ENCODE peak calls at places on chromosomes 3 and 15, in four cellular contexts. Z is GM12878, D is K562, N is HepG2. T is an unnamed sample.

GRCh38 chr3:88852606-88853005 is 254.8 kb upstream of the EPHA3 start:
- DNase-seq in Z (no peak), D (no peak), N (no peak), T (no peak)

GRCh38 chr15:74531144-74531811 is 9.7 kb upstream of the ARID3B start:
- DNase-seq in N (peak; percentile 71), D (no peak), Z (no peak), T (no peak)

GRCh38 chr3:37726445-37727000 is 135.2 kb upstream of the CTDSPL start:
- DNase-seq in D (no peak), Z (no peak), N (no peak), T (no peak)

GRCh38 chr3:58539636-58540035 is 2.6 kb upstream of the ACOX2 start:
- DNase-seq in D (no peak), Z (no peak), N (no peak), T (no peak)

GRCh38 chr3:170321326-170322034 is 36.0 kb upstream of the SKIL start:
- DNase-seq in N (no peak), D (no peak), Z (no peak), T (no peak)

GRCh38 chr3:23888617-23889228 is 28.1 kb downstream of the NKIRAS1 start:
- DNase-seq in Z (no peak), N (peak; percentile 22), D (no peak), T (no peak)

GRCh38 chr15:25900901-25901300 is 37.8 kb upstream of the ATP10A start:
- DNase-seq in D (no peak), Z (no peak), N (no peak), T (no peak)

GRCh38 chr3:152405915-152406802 is 137.4 kb downstream of the MBNL1 start:
- DNase-seq in D (no peak), Z (no peak), N (no peak), T (peak; percentile 47)

GRCh38 chr15:30921106-30921505 is 17.4 kb downstream of the FAN1 start:
- DNase-seq in D (no peak), N (no peak), Z (no peak), T (no peak)

GRCh38 chr15:38702178-38702912 is 137.7 kb upstream of the RASGRP1 start:
- DNase-seq in Z (no peak), D (no peak), N (peak; percentile 44), T (no peak)

GRCh38 chr3:48399387-48400172 is 27.6 kb downstream of the FBXW12 start:
- DNase-seq in N (no peak), D (peak; percentile 5), Z (no peak), T (no peak)

GRCh38 chr3:97658670-97659285 is 105.8 kb upstream of the ARL6 start:
- DNase-seq in D (peak; percentile 3), Z (no peak), N (peak; percentile 21), T (peak; percentile 30)

GRCh38 chr3:38120690-38121450 is 16.1 kb downstream of the ACAA1 start:
- DNase-seq in Z (no peak), N (no peak), D (no peak), T (no peak)

GRCh38 chr3:154701055-154701454 is 271.1 kb upstream of the GPR149 start:
- DNase-seq in D (no peak), Z (no peak), N (no peak), T (no peak)

GRCh38 chr3:128554465-128555097 is 61.6 kb upstream of the GATA2 start:
- DNase-seq in D (no peak), N (no peak), Z (no peak), T (no peak)

GRCh38 chr15:29880886-29881285 is 58.6 kb upstream of the TJP1 start:
- DNase-seq in D (no peak), Z (no peak), N (no peak), T (no peak)

GRCh38 chr3:129291487-129291886 is 12.8 kb downstream of the HMCES start:
- DNase-seq in N (no peak), D (no peak), Z (no peak), T (no peak)

GRCh38 chr3:23035927-23036640 is 167.0 kb upstream of the UBE2E2 start:
- DNase-seq in D (no peak), N (peak; percentile 31), Z (no peak), T (no peak)

GRCh38 chr3:46946856-46947544 is 29.5 kb downstream of the CCDC12 start:
- DNase-seq in N (peak; percentile 45), Z (no peak), D (peak; percentile 63), T (no peak)

GRCh38 chr3:188294823-188295487 is 141.0 kb downstream of the LPP start:
- DNase-seq in N (peak; percentile 99), Z (no peak), D (no peak), T (no peak)

GRCh38 chr15:79459666-79460065 is 27.5 kb downstream of the MINAR1 start:
- DNase-seq in N (no peak), D (no peak), Z (no peak), T (no peak)

GRCh38 chr3:112734171-112734570 is 93.2 kb upstream of the CCDC80 start:
- DNase-seq in D (no peak), N (no peak), Z (no peak), T (no peak)

GRCh38 chr3:57944313-57944580 is 64.0 kb upstream of the FLNB start:
- DNase-seq in Z (no peak), D (no peak), N (peak; percentile 40), T (no peak)

GRCh38 chr3:69462022-69462825 is 76.3 kb upstream of the FRMD4B start:
- DNase-seq in D (no peak), N (no peak), Z (no peak), T (no peak)

GRCh38 chr3:143807987-143808386 is 40.3 kb downstream of the SLC9A9 start:
- DNase-seq in Z (no peak), D (no peak), N (no peak), T (no peak)

GRCh38 chr3:143810866-143811265 is 37.4 kb downstream of the SLC9A9 start:
- DNase-seq in N (no peak), Z (no peak), D (no peak), T (no peak)

GRCh38 chr3:143811602-143812001 is 36.7 kb downstream of the SLC9A9 start:
- DNase-seq in N (no peak), Z (no peak), D (no peak), T (no peak)

GRCh38 chr3:143806043-143806442 is 42.2 kb downstream of the SLC9A9 start:
- DNase-seq in N (no peak), Z (no peak), D (no peak), T (no peak)

GRCh38 chr3:143808999-143809700 is 39.1 kb downstream of the SLC9A9 start:
- DNase-seq in Z (no peak), N (no peak), D (no peak), T (no peak)
- TF ChIP-seq TARDBP in Z (no peak), N (no peak), D (no peak), T (no peak)

DNA sequence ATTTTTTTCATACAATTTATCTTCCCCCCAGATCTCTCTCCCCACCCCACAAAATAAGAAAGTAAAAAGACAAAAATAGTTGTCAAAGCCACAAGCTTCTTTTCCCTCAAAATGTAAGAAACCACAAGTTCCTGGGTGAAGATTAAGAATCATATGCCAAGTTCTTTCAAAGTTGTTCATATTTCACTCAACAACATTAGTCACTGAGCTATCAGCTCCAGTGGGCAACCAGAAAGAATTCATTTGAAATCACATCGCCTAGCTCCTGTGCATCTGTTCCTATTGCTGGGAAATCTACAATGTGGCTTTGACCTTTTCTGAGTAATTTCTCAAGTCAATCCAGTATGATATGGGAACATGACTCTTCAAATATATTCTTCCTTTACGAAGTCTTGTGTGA is 681.6 kb upstream of the ARPP21 start:
- DNase-seq in Z (no peak), D (no peak), N (no peak), T (no peak)
- TF ChIP-seq TARDBP in Z (no peak), D (no peak), N (no peak), T (no peak)

DNA sequence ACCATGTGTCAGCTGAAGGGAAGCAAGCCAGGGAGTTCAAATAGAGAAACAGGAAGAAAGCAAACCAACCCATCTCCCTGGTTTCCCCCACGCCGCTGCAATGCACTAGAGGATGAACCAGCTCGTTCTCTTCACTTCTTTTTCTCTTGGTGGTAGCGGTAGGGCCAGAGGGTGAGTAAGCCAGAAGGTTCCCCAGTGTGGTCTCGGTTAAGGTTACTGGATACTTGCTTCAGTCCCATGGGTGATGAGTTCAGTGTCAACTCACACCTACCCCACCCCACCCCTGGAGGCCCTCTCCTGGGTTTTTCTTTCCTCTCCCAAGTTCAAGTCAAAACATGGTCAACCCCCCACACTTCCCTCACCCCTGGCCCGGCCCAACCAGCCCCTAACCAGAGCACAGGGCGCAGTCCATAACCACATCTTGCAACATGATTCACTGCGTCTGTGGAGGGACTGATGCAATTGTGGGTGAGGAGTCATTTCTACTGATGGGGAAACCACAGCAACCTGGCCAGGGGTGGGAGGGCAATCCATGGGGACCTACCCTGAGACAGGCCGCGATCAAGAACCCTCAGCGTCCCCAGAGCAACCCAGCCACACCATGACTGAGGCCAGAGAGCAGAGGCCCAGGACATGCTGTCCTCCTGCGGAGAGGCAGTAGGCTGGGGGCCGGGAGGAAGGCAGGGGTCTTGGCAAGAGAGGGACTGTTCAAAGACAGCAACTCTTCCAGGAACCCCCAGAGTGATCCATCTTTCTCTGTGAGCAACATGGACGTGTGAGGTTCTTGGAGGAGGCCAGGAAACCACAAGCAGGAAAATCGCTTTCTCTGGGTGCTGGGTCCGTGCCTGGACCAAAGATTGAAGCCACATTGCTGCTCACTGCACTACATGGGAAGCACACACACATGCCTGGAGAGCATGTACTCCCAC is 276.6 kb downstream of the UACA start:
- DNase-seq in N (no peak), D (no peak), Z (peak; percentile 91), T (no peak)
- TF ChIP-seq TARDBP in N (no peak), D (no peak), Z (no peak), T (no peak)

GRCh38 chr3:197856199-197856816 is 65.3 kb downstream of the LRCH3 start:
- DNase-seq in D (no peak), N (no peak), Z (no peak), T (no peak)

GRCh38 chr3:197858598-197858997 is 67.5 kb downstream of the LRCH3 start:
- DNase-seq in Z (no peak), D (no peak), N (no peak), T (no peak)

GRCh38 chr3:197858133-197858532 is 67.1 kb downstream of the LRCH3 start:
- DNase-seq in N (no peak), Z (no peak), D (no peak), T (no peak)

GRCh38 chr3:197854596-197855343 is 63.7 kb downstream of the LRCH3 start:
- DNase-seq in D (no peak), Z (no peak), N (no peak), T (peak; percentile 27)
- TF ChIP-seq TARDBP in D (no peak), Z (no peak), N (no peak), T (no peak)

GRCh38 chr15:36903922-36904479 is 196.3 kb downstream of the MEIS2 start:
- DNase-seq in D (no peak), Z (no peak), N (no peak), T (no peak)

GRCh38 chr15:36903195-36903594 is 197.2 kb downstream of the MEIS2 start:
- DNase-seq in N (no peak), Z (no peak), D (no peak), T (no peak)

GRCh38 chr15:36908991-36909390 is 191.4 kb downstream of the MEIS2 start:
- DNase-seq in D (no peak), Z (no peak), N (no peak), T (no peak)

GRCh38 chr15:36907295-36907694 is 193.1 kb downstream of the MEIS2 start:
- DNase-seq in D (no peak), N (no peak), Z (no peak), T (no peak)

GRCh38 chr15:36905908-36906307 is 194.4 kb downstream of the MEIS2 start:
- DNase-seq in Z (no peak), N (no peak), D (no peak), T (no peak)
- TF ChIP-seq TARDBP in Z (no peak), N (no peak), D (no peak), T (no peak)